ENCODE peak calls at places on chromosome X, in nine cellular contexts. One of them, this sample, is unnamed.

GRCh38 chrX:40727599-40728252 is 7.6 kb downstream of the MED14 start:
- DNase-seq in lower leg skin: no peak
- DNase-seq in SK-N-SH: no peak
- DNase-seq in colonic mucosa: no peak
- DNase-seq in fibroblast of pulmonary artery: peak
- DNase-seq in H1: no peak
- DNase-seq in adipocyte: no peak
- DNase-seq in CD8-positive, alpha-beta memory T cell: no peak
- DNase-seq in HFF-Myc: no peak
- DNase-seq in this sample: peak

GRCh38 chrX:9578083-9578779 is 113.4 kb downstream of the TBL1X start:
- DNase-seq in lower leg skin: peak
- DNase-seq in SK-N-SH: peak
- DNase-seq in colonic mucosa: no peak
- DNase-seq in fibroblast of pulmonary artery: peak
- DNase-seq in H1: no peak
- DNase-seq in adipocyte: no peak
- DNase-seq in CD8-positive, alpha-beta memory T cell: no peak
- DNase-seq in HFF-Myc: no peak
- DNase-seq in this sample: no peak

GRCh38 chrX:15854080-15854655 is 445 bp downstream of the AP1S2 start:
- DNase-seq in lower leg skin: peak
- DNase-seq in SK-N-SH: peak
- DNase-seq in colonic mucosa: peak
- DNase-seq in fibroblast of pulmonary artery: no peak
- DNase-seq in H1: no peak
- DNase-seq in adipocyte: peak
- DNase-seq in CD8-positive, alpha-beta memory T cell: peak
- DNase-seq in HFF-Myc: no peak
- DNase-seq in this sample: peak

GRCh38 chrX:147183161-147183560 is 368.6 kb upstream of the CXorf51A start:
- DNase-seq in lower leg skin: no peak
- DNase-seq in SK-N-SH: no peak
- DNase-seq in colonic mucosa: no peak
- DNase-seq in fibroblast of pulmonary artery: no peak
- DNase-seq in H1: no peak
- DNase-seq in adipocyte: no peak
- DNase-seq in CD8-positive, alpha-beta memory T cell: no peak
- DNase-seq in HFF-Myc: no peak
- DNase-seq in this sample: no peak

GRCh38 chrX:68417651-68418050 is 15.6 kb downstream of the OPHN1 start:
- DNase-seq in lower leg skin: no peak
- DNase-seq in SK-N-SH: no peak
- DNase-seq in colonic mucosa: no peak
- DNase-seq in fibroblast of pulmonary artery: no peak
- DNase-seq in H1: no peak
- DNase-seq in adipocyte: no peak
- DNase-seq in CD8-positive, alpha-beta memory T cell: no peak
- DNase-seq in HFF-Myc: no peak
- DNase-seq in this sample: no peak

GRCh38 chrX:111581086-111581485 is 69.6 kb downstream of the SERTM2 start:
- DNase-seq in lower leg skin: no peak
- DNase-seq in SK-N-SH: no peak
- DNase-seq in colonic mucosa: no peak
- DNase-seq in fibroblast of pulmonary artery: no peak
- DNase-seq in H1: no peak
- DNase-seq in adipocyte: no peak
- DNase-seq in CD8-positive, alpha-beta memory T cell: no peak
- DNase-seq in HFF-Myc: no peak
- DNase-seq in this sample: no peak

GRCh38 chrX:130295519-130296314 is 27.0 kb upstream of the ZNF280C start:
- DNase-seq in lower leg skin: no peak
- DNase-seq in SK-N-SH: no peak
- DNase-seq in colonic mucosa: no peak
- DNase-seq in fibroblast of pulmonary artery: peak
- DNase-seq in H1: no peak
- DNase-seq in adipocyte: no peak
- DNase-seq in CD8-positive, alpha-beta memory T cell: no peak
- DNase-seq in HFF-Myc: no peak
- DNase-seq in this sample: peak

GRCh38 chrX:39475372-39475771 is 622.4 kb downstream of the BCOR start:
- DNase-seq in lower leg skin: peak
- DNase-seq in SK-N-SH: no peak
- DNase-seq in colonic mucosa: no peak
- DNase-seq in fibroblast of pulmonary artery: no peak
- DNase-seq in H1: no peak
- DNase-seq in adipocyte: no peak
- DNase-seq in CD8-positive, alpha-beta memory T cell: no peak
- DNase-seq in HFF-Myc: no peak
- DNase-seq in this sample: no peak

GRCh38 chrX:111259559-111259958 is 10.7 kb downstream of the CAPN6 start:
- DNase-seq in lower leg skin: no peak
- DNase-seq in SK-N-SH: no peak
- DNase-seq in colonic mucosa: no peak
- DNase-seq in fibroblast of pulmonary artery: no peak
- DNase-seq in H1: no peak
- DNase-seq in adipocyte: no peak
- DNase-seq in CD8-positive, alpha-beta memory T cell: no peak
- DNase-seq in HFF-Myc: no peak
- DNase-seq in this sample: no peak

GRCh38 chrX:17642891-17643290 is 94.4 kb upstream of the SCML1 start:
- DNase-seq in lower leg skin: no peak
- DNase-seq in SK-N-SH: no peak
- DNase-seq in colonic mucosa: no peak
- DNase-seq in fibroblast of pulmonary artery: no peak
- DNase-seq in H1: no peak
- DNase-seq in adipocyte: no peak
- DNase-seq in CD8-positive, alpha-beta memory T cell: no peak
- DNase-seq in HFF-Myc: no peak
- DNase-seq in this sample: no peak

GRCh38 chrX:110210417-110211139 is 107.3 kb downstream of the AMMECR1 start:
- DNase-seq in lower leg skin: no peak
- DNase-seq in SK-N-SH: no peak
- DNase-seq in colonic mucosa: no peak
- DNase-seq in fibroblast of pulmonary artery: peak
- DNase-seq in H1: no peak
- DNase-seq in adipocyte: peak
- DNase-seq in CD8-positive, alpha-beta memory T cell: no peak
- DNase-seq in HFF-Myc: peak
- DNase-seq in this sample: peak

GRCh38 chrX:135295238-135295943 is 13.9 kb upstream of the ETDC start:
- DNase-seq in lower leg skin: no peak
- DNase-seq in SK-N-SH: peak
- DNase-seq in colonic mucosa: peak
- DNase-seq in fibroblast of pulmonary artery: peak
- DNase-seq in H1: peak
- DNase-seq in adipocyte: no peak
- DNase-seq in CD8-positive, alpha-beta memory T cell: peak
- DNase-seq in HFF-Myc: no peak
- DNase-seq in this sample: peak

GRCh38 chrX:70433848-70434351 is 10.7 kb upstream of the DLG3 start:
- DNase-seq in lower leg skin: peak
- DNase-seq in SK-N-SH: peak
- DNase-seq in colonic mucosa: peak
- DNase-seq in fibroblast of pulmonary artery: peak
- DNase-seq in H1: peak
- DNase-seq in adipocyte: peak
- DNase-seq in CD8-positive, alpha-beta memory T cell: peak
- DNase-seq in HFF-Myc: no peak
- DNase-seq in this sample: peak

GRCh38 chrX:120401301-120401700 is 39.4 kb downstream of the ATP1B4 start:
- DNase-seq in lower leg skin: no peak
- DNase-seq in SK-N-SH: no peak
- DNase-seq in colonic mucosa: no peak
- DNase-seq in fibroblast of pulmonary artery: peak
- DNase-seq in H1: no peak
- DNase-seq in adipocyte: no peak
- DNase-seq in CD8-positive, alpha-beta memory T cell: no peak
- DNase-seq in HFF-Myc: no peak
- DNase-seq in this sample: no peak

GRCh38 chrX:71067079-71067478 is 1.1 kb downstream of the SNX12 start:
- DNase-seq in lower leg skin: no peak
- DNase-seq in SK-N-SH: no peak
- DNase-seq in colonic mucosa: no peak
- DNase-seq in fibroblast of pulmonary artery: no peak
- DNase-seq in H1: no peak
- DNase-seq in adipocyte: peak
- DNase-seq in CD8-positive, alpha-beta memory T cell: no peak
- DNase-seq in HFF-Myc: no peak
- DNase-seq in this sample: no peak

GRCh38 chrX:42943051-42943450 is 165.1 kb upstream of the PPP1R2C start:
- DNase-seq in lower leg skin: no peak
- DNase-seq in SK-N-SH: no peak
- DNase-seq in colonic mucosa: no peak
- DNase-seq in fibroblast of pulmonary artery: no peak
- DNase-seq in H1: no peak
- DNase-seq in adipocyte: no peak
- DNase-seq in CD8-positive, alpha-beta memory T cell: peak
- DNase-seq in HFF-Myc: no peak
- DNase-seq in this sample: no peak

GRCh38 chrX:105758784-105759183 is 63.6 kb upstream of the NRK start:
- DNase-seq in lower leg skin: no peak
- DNase-seq in SK-N-SH: no peak
- DNase-seq in colonic mucosa: no peak
- DNase-seq in fibroblast of pulmonary artery: peak
- DNase-seq in H1: no peak
- DNase-seq in adipocyte: no peak
- DNase-seq in CD8-positive, alpha-beta memory T cell: no peak
- DNase-seq in HFF-Myc: no peak
- DNase-seq in this sample: no peak

GRCh38 chrX:2889045-2889605 is 40.0 kb downstream of the ARSD start:
- DNase-seq in lower leg skin: peak
- DNase-seq in SK-N-SH: no peak
- DNase-seq in colonic mucosa: no peak
- DNase-seq in fibroblast of pulmonary artery: no peak
- DNase-seq in H1: no peak
- DNase-seq in adipocyte: peak
- DNase-seq in CD8-positive, alpha-beta memory T cell: no peak
- DNase-seq in HFF-Myc: no peak
- DNase-seq in this sample: no peak
- H3K4me3 ChIP-seq in lower leg skin: no peak
- H3K4me3 ChIP-seq in SK-N-SH: peak
- H3K4me3 ChIP-seq in colonic mucosa: peak
- H3K4me3 ChIP-seq in fibroblast of pulmonary artery: peak
- H3K4me3 ChIP-seq in H1: no peak
- H3K4me3 ChIP-seq in adipocyte: peak
- H3K4me3 ChIP-seq in CD8-positive, alpha-beta memory T cell: peak
- H3K4me3 ChIP-seq in HFF-Myc: peak
- H3K4me3 ChIP-seq in this sample: peak

GRCh38 chrX:57353472-57354132 is 67.1 kb downstream of the FAAH2 start:
- DNase-seq in lower leg skin: no peak
- DNase-seq in SK-N-SH: no peak
- DNase-seq in colonic mucosa: no peak
- DNase-seq in fibroblast of pulmonary artery: no peak
- DNase-seq in H1: no peak
- DNase-seq in adipocyte: no peak
- DNase-seq in CD8-positive, alpha-beta memory T cell: no peak
- DNase-seq in HFF-Myc: no peak
- DNase-seq in this sample: no peak
- H3K4me3 ChIP-seq in lower leg skin: no peak
- H3K4me3 ChIP-seq in SK-N-SH: no peak
- H3K4me3 ChIP-seq in colonic mucosa: no peak
- H3K4me3 ChIP-seq in fibroblast of pulmonary artery: no peak
- H3K4me3 ChIP-seq in H1: no peak
- H3K4me3 ChIP-seq in adipocyte: no peak
- H3K4me3 ChIP-seq in CD8-positive, alpha-beta memory T cell: no peak
- H3K4me3 ChIP-seq in HFF-Myc: no peak
- H3K4me3 ChIP-seq in this sample: no peak

DNA sequence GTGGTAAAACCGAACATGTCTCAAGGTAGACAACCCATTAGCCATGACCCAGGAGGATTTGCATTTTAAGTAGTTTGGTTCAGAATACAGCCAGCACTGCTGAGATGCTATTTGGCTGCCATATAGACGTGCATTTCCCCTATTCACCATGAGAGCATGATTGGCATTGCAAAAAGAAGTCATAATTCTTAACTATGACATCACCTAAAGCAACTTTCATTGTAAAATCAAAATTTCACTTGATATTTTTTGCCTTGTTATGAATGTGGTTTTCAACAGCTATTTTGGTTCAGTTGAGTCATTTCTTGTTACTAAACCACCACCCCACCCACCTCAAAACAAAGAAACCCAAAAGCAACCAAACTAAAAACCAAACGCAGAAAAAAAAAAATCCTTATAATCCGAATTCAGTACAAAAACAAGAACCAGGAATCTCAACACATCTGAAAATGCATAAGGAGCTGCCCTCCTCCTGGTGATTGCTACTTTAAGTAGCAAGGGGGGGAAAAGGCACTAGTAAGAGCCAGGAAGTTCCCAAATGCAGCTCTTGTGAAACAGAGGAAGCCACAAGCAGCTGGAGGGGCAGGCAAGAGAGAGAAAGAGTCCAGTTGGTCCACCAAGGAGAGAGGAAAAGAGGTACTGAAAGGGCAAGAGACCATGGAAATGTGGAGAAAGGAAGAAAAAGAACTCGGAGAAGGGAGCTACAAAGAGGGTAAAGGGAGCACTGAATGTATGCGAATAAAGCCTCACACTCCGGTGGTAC is 3.1 kb downstream of the SLITRK4 start:
- DNase-seq in lower leg skin: no peak
- DNase-seq in SK-N-SH: no peak
- DNase-seq in colonic mucosa: no peak
- DNase-seq in fibroblast of pulmonary artery: peak
- DNase-seq in H1: no peak
- DNase-seq in adipocyte: no peak
- DNase-seq in CD8-positive, alpha-beta memory T cell: no peak
- DNase-seq in HFF-Myc: no peak
- DNase-seq in this sample: peak
- H3K4me3 ChIP-seq in lower leg skin: no peak
- H3K4me3 ChIP-seq in SK-N-SH: no peak
- H3K4me3 ChIP-seq in colonic mucosa: no peak
- H3K4me3 ChIP-seq in fibroblast of pulmonary artery: peak
- H3K4me3 ChIP-seq in H1: peak
- H3K4me3 ChIP-seq in adipocyte: peak
- H3K4me3 ChIP-seq in CD8-positive, alpha-beta memory T cell: no peak
- H3K4me3 ChIP-seq in HFF-Myc: no peak
- H3K4me3 ChIP-seq in this sample: no peak

DNA sequence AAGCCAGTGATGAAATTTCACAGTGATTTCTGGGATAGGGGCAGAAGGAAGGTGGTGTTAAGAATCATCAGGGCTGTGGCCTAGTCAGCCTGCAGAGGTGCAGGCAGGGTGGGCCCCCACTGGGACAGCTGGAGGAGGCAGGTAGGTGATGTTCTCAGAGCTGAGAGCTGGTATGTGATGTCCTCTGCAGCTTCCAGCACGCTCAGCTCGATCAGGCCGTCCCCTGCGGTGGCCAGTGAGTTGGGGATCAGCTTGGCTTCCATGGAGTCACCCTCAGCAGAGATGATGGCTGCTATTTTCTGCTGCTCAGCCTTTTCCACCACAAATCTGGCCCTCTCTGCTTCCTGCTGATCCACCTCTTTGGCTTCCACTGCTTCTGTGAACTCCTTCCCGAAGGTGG is 81.1 kb downstream of the IL1RAPL2 start:
- DNase-seq in lower leg skin: peak
- DNase-seq in SK-N-SH: no peak
- DNase-seq in colonic mucosa: no peak
- DNase-seq in fibroblast of pulmonary artery: no peak
- DNase-seq in H1: no peak
- DNase-seq in adipocyte: no peak
- DNase-seq in CD8-positive, alpha-beta memory T cell: no peak
- DNase-seq in HFF-Myc: no peak
- DNase-seq in this sample: no peak
- H3K4me3 ChIP-seq in lower leg skin: no peak
- H3K4me3 ChIP-seq in SK-N-SH: no peak
- H3K4me3 ChIP-seq in colonic mucosa: no peak
- H3K4me3 ChIP-seq in fibroblast of pulmonary artery: no peak
- H3K4me3 ChIP-seq in H1: no peak
- H3K4me3 ChIP-seq in adipocyte: no peak
- H3K4me3 ChIP-seq in CD8-positive, alpha-beta memory T cell: no peak
- H3K4me3 ChIP-seq in HFF-Myc: no peak
- H3K4me3 ChIP-seq in this sample: no peak

This sample was measured in fibroblast of mammary gland.